ENCODE peak calls at places on chromosomes 5 and 9, in six cellular contexts. One of them, this sample, is unnamed.

GRCh38 chr5:89440670-89441069 is 557.7 kb upstream of the MEF2C start:
- DNase-seq in colonic mucosa: no peak
- DNase-seq in stomach: no peak
- DNase-seq in A673: no peak
- DNase-seq in sigmoid colon: no peak
- DNase-seq in tibial artery: no peak
- DNase-seq in this sample: no peak

GRCh38 chr5:91306497-91306896 is 76.6 kb downstream of the ARRDC3 start:
- DNase-seq in stomach: no peak
- DNase-seq in colonic mucosa: no peak
- DNase-seq in tibial artery: no peak
- DNase-seq in A673: no peak
- DNase-seq in sigmoid colon: no peak
- DNase-seq in this sample: no peak

GRCh38 chr5:4099401-4099800 is 503.8 kb downstream of the IRX1 start:
- DNase-seq in sigmoid colon: no peak
- DNase-seq in tibial artery: no peak
- DNase-seq in A673: no peak
- DNase-seq in stomach: no peak
- DNase-seq in colonic mucosa: no peak
- DNase-seq in this sample: no peak

GRCh38 chr9:127887792-127888191 is 10.3 kb upstream of the AK1 start:
- DNase-seq in A673: peak; percentile 34
- DNase-seq in tibial artery: no peak
- DNase-seq in stomach: no peak
- DNase-seq in sigmoid colon: no peak
- DNase-seq in colonic mucosa: no peak
- DNase-seq in this sample: no peak

GRCh38 chr5:73417307-73418035 is 31.1 kb downstream of the FOXD1 start:
- DNase-seq in A673: no peak
- DNase-seq in stomach: no peak
- DNase-seq in tibial artery: no peak
- DNase-seq in sigmoid colon: no peak
- DNase-seq in colonic mucosa: no peak
- DNase-seq in this sample: no peak

GRCh38 chr5:96995419-96995818 is 59.5 kb downstream of the LNPEP start:
- DNase-seq in A673: no peak
- DNase-seq in stomach: no peak
- DNase-seq in colonic mucosa: no peak
- DNase-seq in sigmoid colon: no peak
- DNase-seq in tibial artery: no peak
- DNase-seq in this sample: no peak

GRCh38 chr5:1801954-1802295 is 718 bp downstream of the NDUFS6 start:
- DNase-seq in tibial artery: peak; percentile 27
- DNase-seq in sigmoid colon: no peak
- DNase-seq in A673: no peak
- DNase-seq in stomach: no peak
- DNase-seq in colonic mucosa: peak; percentile 37
- DNase-seq in this sample: no peak

GRCh38 chr5:7615566-7616061 is 219.7 kb downstream of the ADCY2 start:
- DNase-seq in A673: no peak
- DNase-seq in sigmoid colon: no peak
- DNase-seq in tibial artery: no peak
- DNase-seq in colonic mucosa: no peak
- DNase-seq in stomach: no peak
- DNase-seq in this sample: no peak

GRCh38 chr9:106717686-106718085 is 145.3 kb upstream of the ZNF462 start:
- DNase-seq in tibial artery: no peak
- DNase-seq in colonic mucosa: no peak
- DNase-seq in sigmoid colon: no peak
- DNase-seq in A673: no peak
- DNase-seq in stomach: no peak
- DNase-seq in this sample: no peak

GRCh38 chr9:127651697-127652610 is 39.9 kb downstream of the STXBP1 start:
- DNase-seq in stomach: no peak
- DNase-seq in tibial artery: no peak
- DNase-seq in A673: no peak
- DNase-seq in sigmoid colon: no peak
- DNase-seq in colonic mucosa: no peak
- DNase-seq in this sample: no peak

GRCh38 chr9:113375057-113376023 is 1.4 kb downstream of the HDHD3 start:
- DNase-seq in colonic mucosa: peak; percentile 76
- DNase-seq in stomach: peak; percentile 49
- DNase-seq in tibial artery: no peak
- DNase-seq in A673: no peak
- DNase-seq in sigmoid colon: no peak
- DNase-seq in this sample: no peak

GRCh38 chr9:129012343-129012742 is 15.8 kb downstream of the SH3GLB2 start:
- DNase-seq in colonic mucosa: no peak
- DNase-seq in stomach: no peak
- DNase-seq in sigmoid colon: no peak
- DNase-seq in A673: no peak
- DNase-seq in tibial artery: no peak
- DNase-seq in this sample: no peak

GRCh38 chr5:8462565-8462964 is 593.6 kb downstream of the MTRR start:
- DNase-seq in sigmoid colon: no peak
- DNase-seq in tibial artery: no peak
- DNase-seq in A673: no peak
- DNase-seq in stomach: no peak
- DNase-seq in colonic mucosa: no peak
- DNase-seq in this sample: no peak

GRCh38 chr9:93978498-93978897 is 23.3 kb upstream of the BARX1 start:
- DNase-seq in sigmoid colon: no peak
- DNase-seq in stomach: no peak
- DNase-seq in colonic mucosa: no peak
- DNase-seq in A673: no peak
- DNase-seq in tibial artery: no peak
- DNase-seq in this sample: no peak

GRCh38 chr5:56080375-56081052 is 85.8 kb upstream of the IL6ST start:
- DNase-seq in sigmoid colon: no peak
- DNase-seq in colonic mucosa: no peak
- DNase-seq in A673: no peak
- DNase-seq in stomach: no peak
- DNase-seq in tibial artery: no peak
- DNase-seq in this sample: no peak

GRCh38 chr5:6510973-6511372 is 62.3 kb downstream of the UBE2QL1 start:
- DNase-seq in colonic mucosa: no peak
- DNase-seq in tibial artery: no peak
- DNase-seq in A673: no peak
- DNase-seq in sigmoid colon: no peak
- DNase-seq in stomach: no peak
- DNase-seq in this sample: no peak

GRCh38 chr5:125476888-125477585 is 730.6 kb upstream of the ZNF608 start:
- DNase-seq in sigmoid colon: no peak
- DNase-seq in stomach: no peak
- DNase-seq in colonic mucosa: no peak
- DNase-seq in A673: no peak
- DNase-seq in tibial artery: no peak
- DNase-seq in this sample: no peak

GRCh38 chr5:140711794-140712193 is 11.5 kb downstream of the ZMAT2 start:
- DNase-seq in tibial artery: no peak
- DNase-seq in colonic mucosa: no peak
- DNase-seq in sigmoid colon: no peak
- DNase-seq in stomach: no peak
- DNase-seq in A673: no peak
- DNase-seq in this sample: no peak

GRCh38 chr5:1749346-1750124 is 50.1 kb downstream of the MRPL36 start:
- DNase-seq in tibial artery: peak; percentile 47
- DNase-seq in sigmoid colon: peak; percentile 40
- DNase-seq in colonic mucosa: no peak
- DNase-seq in A673: no peak
- DNase-seq in stomach: no peak
- DNase-seq in this sample: no peak

GRCh38 chr5:113574417-113574816 is 60.9 kb downstream of the YTHDC2 start:
- DNase-seq in A673: no peak
- DNase-seq in tibial artery: no peak
- DNase-seq in sigmoid colon: no peak
- DNase-seq in colonic mucosa: no peak
- DNase-seq in stomach: no peak
- DNase-seq in this sample: no peak

GRCh38 chr5:139638090-139638735 is 9.9 kb upstream of the CXXC5 start:
- DNase-seq in tibial artery: peak; percentile 95
- DNase-seq in stomach: peak; percentile 86
- DNase-seq in sigmoid colon: peak; percentile 92
- DNase-seq in colonic mucosa: peak; percentile 85
- DNase-seq in A673: no peak
- DNase-seq in this sample: peak; percentile 78

GRCh38 chr9:20620658-20621552 is 1.4 kb downstream of the MLLT3 start:
- DNase-seq in tibial artery: peak; percentile 70
- DNase-seq in colonic mucosa: peak; percentile 57
- DNase-seq in sigmoid colon: peak; percentile 78
- DNase-seq in stomach: peak; percentile 53
- DNase-seq in A673: no peak
- DNase-seq in this sample: peak; percentile 37

GRCh38 chr9:119159386-119159785 is 209.8 kb downstream of the BRINP1 start:
- DNase-seq in sigmoid colon: no peak
- DNase-seq in A673: no peak
- DNase-seq in colonic mucosa: no peak
- DNase-seq in stomach: no peak
- DNase-seq in tibial artery: no peak
- DNase-seq in this sample: no peak

GRCh38 chr9:71816782-71817549 is 48.7 kb upstream of the CEMIP2 start:
- DNase-seq in A673: no peak
- DNase-seq in colonic mucosa: no peak
- DNase-seq in tibial artery: no peak
- DNase-seq in sigmoid colon: no peak
- DNase-seq in stomach: no peak
- DNase-seq in this sample: no peak

GRCh38 chr5:110054240-110054639 is 364.5 kb downstream of the MAN2A1 start:
- DNase-seq in sigmoid colon: peak; percentile 66
- DNase-seq in stomach: peak; percentile 28
- DNase-seq in tibial artery: no peak
- DNase-seq in A673: peak; percentile 86
- DNase-seq in colonic mucosa: peak; percentile 21
- DNase-seq in this sample: no peak

GRCh38 chr9:99722852-99723251 is 98.8 kb upstream of the NR4A3 start:
- DNase-seq in stomach: no peak
- DNase-seq in colonic mucosa: no peak
- DNase-seq in tibial artery: no peak
- DNase-seq in A673: no peak
- DNase-seq in sigmoid colon: no peak
- DNase-seq in this sample: no peak

GRCh38 chr9:76441551-76442322 is 17.2 kb upstream of the GCNT1 start:
- DNase-seq in sigmoid colon: no peak
- DNase-seq in tibial artery: no peak
- DNase-seq in stomach: no peak
- DNase-seq in colonic mucosa: no peak
- DNase-seq in A673: no peak
- DNase-seq in this sample: no peak

GRCh38 chr9:116984111-116984510 is 297.0 kb downstream of the TRIM32 start:
- DNase-seq in tibial artery: no peak
- DNase-seq in sigmoid colon: no peak
- DNase-seq in A673: no peak
- DNase-seq in stomach: no peak
- DNase-seq in colonic mucosa: no peak
- DNase-seq in this sample: no peak

GRCh38 chr5:7802855-7803254 is 48.1 kb downstream of the CFAP90 start:
- DNase-seq in A673: no peak
- DNase-seq in tibial artery: no peak
- DNase-seq in sigmoid colon: no peak
- DNase-seq in colonic mucosa: no peak
- DNase-seq in stomach: no peak
- DNase-seq in this sample: no peak

GRCh38 chr9:138098116-138098907 is 220.7 kb downstream of the CACNA1B start:
- DNase-seq in A673: no peak
- DNase-seq in colonic mucosa: peak; percentile 6
- DNase-seq in sigmoid colon: no peak
- DNase-seq in stomach: peak; percentile 5
- DNase-seq in tibial artery: peak; percentile 52
- DNase-seq in this sample: no peak

GRCh38 chr9:137275937-137276756 is 1.4 kb upstream of the TOR4A start:
- DNase-seq in colonic mucosa: no peak
- DNase-seq in A673: no peak
- DNase-seq in sigmoid colon: peak; percentile 62
- DNase-seq in stomach: no peak
- DNase-seq in tibial artery: peak; percentile 61
- DNase-seq in this sample: no peak

GRCh38 chr5:82163459-82164108 is 114.6 kb downstream of the RPS23 start:
- DNase-seq in colonic mucosa: no peak
- DNase-seq in stomach: no peak
- DNase-seq in A673: no peak
- DNase-seq in tibial artery: no peak
- DNase-seq in sigmoid colon: no peak
- DNase-seq in this sample: no peak

GRCh38 chr5:121976979-121977378 is 15.2 kb downstream of the SRFBP1 start:
- DNase-seq in A673: no peak
- DNase-seq in colonic mucosa: no peak
- DNase-seq in tibial artery: no peak
- DNase-seq in stomach: no peak
- DNase-seq in sigmoid colon: no peak
- DNase-seq in this sample: no peak

GRCh38 chr9:77038281-77039036 is 19.0 kb downstream of the FOXB2 start:
- DNase-seq in colonic mucosa: no peak
- DNase-seq in A673: no peak
- DNase-seq in tibial artery: no peak
- DNase-seq in sigmoid colon: no peak
- DNase-seq in stomach: no peak
- DNase-seq in this sample: no peak

GRCh38 chr9:121071356-121071755 is 3.4 kb upstream of the CNTRL start:
- DNase-seq in sigmoid colon: no peak
- DNase-seq in stomach: no peak
- DNase-seq in A673: no peak
- DNase-seq in colonic mucosa: no peak
- DNase-seq in tibial artery: no peak
- DNase-seq in this sample: no peak

GRCh38 chr9:87189006-87189405 is 241.7 kb upstream of the GAS1 start:
- DNase-seq in colonic mucosa: no peak
- DNase-seq in A673: no peak
- DNase-seq in sigmoid colon: no peak
- DNase-seq in tibial artery: no peak
- DNase-seq in stomach: no peak
- DNase-seq in this sample: no peak
- H3K27ac ChIP-seq in colonic mucosa: no peak overlapping the region
- H3K27ac ChIP-seq in A673: no peak overlapping the region
- H3K27ac ChIP-seq in sigmoid colon: no peak overlapping the region
- H3K27ac ChIP-seq in tibial artery: no peak overlapping the region
- H3K27ac ChIP-seq in stomach: no peak overlapping the region
- H3K27ac ChIP-seq in this sample: no peak overlapping the region

GRCh38 chr9:32571969-32572899 is 725 bp downstream of the NDUFB6 start:
- DNase-seq in colonic mucosa: peak; percentile 80
- DNase-seq in A673: peak; percentile 81
- DNase-seq in tibial artery: no peak
- DNase-seq in stomach: peak; percentile 62
- DNase-seq in sigmoid colon: peak; percentile 74
- DNase-seq in this sample: peak; percentile 54
- H3K36me3 ChIP-seq in colonic mucosa: no peaks in the 10 kb centered on the region
- H3K36me3 ChIP-seq in A673: peaks cover 9% of the 10 kb centered on the region
- H3K36me3 ChIP-seq in tibial artery: peaks cover 6% of the 10 kb centered on the region
- H3K36me3 ChIP-seq in stomach: no peaks in the 10 kb centered on the region
- H3K36me3 ChIP-seq in sigmoid colon: no peaks in the 10 kb centered on the region
- H3K36me3 ChIP-seq in this sample: no peaks in the 10 kb centered on the region

GRCh38 chr5:53010819-53011218 is 21.7 kb downstream of the ITGA2 start:
- DNase-seq in tibial artery: no peak
- DNase-seq in sigmoid colon: no peak
- DNase-seq in colonic mucosa: no peak
- DNase-seq in A673: no peak
- DNase-seq in stomach: no peak
- DNase-seq in this sample: no peak
- TF ChIP-seq CTCF in tibial artery: no peak
- TF ChIP-seq CTCF in sigmoid colon: no peak
- TF ChIP-seq CTCF in colonic mucosa: no peak
- TF ChIP-seq CTCF in A673: no peak
- TF ChIP-seq CTCF in stomach: no peak
- TF ChIP-seq CTCF in this sample: no peak

GRCh38 chr9:133701981-133702797 is 36.0 kb downstream of the SARDH start:
- DNase-seq in A673: peak; percentile 56
- DNase-seq in stomach: no peak
- DNase-seq in colonic mucosa: no peak
- DNase-seq in tibial artery: no peak
- DNase-seq in sigmoid colon: peak; percentile 73
- DNase-seq in this sample: no peak
- H3K27ac ChIP-seq in A673: peak overlapping the region; percentile 42
- H3K27ac ChIP-seq in stomach: peak overlapping the region; percentile 61
- H3K27ac ChIP-seq in colonic mucosa: peak overlapping the region; percentile 27
- H3K27ac ChIP-seq in tibial artery: no peak overlapping the region
- H3K27ac ChIP-seq in sigmoid colon: no peak overlapping the region
- H3K27ac ChIP-seq in this sample: peak overlapping the region; percentile 15